ENCODE peak calls at places on chromosomes 13 and 19, in seven cellular contexts. X, F, T, Z, W, P and V are unnamed samples.
A peak's percentile ranks its signal among the peaks of the same experiment; 100 is the strongest.

GRCh38 chr13:49220856-49221614 is 897 bp downstream of the MLNR start:
- DNase-seq in T (peak; percentile 61), X (no peak), W (no peak), P (no peak), F (no peak), Z (peak; percentile 73), V (no peak)

GRCh38 chr13:112643759-112644459 is 45.9 kb upstream of the ATP11A start:
- DNase-seq in W (no peak), P (no peak), Z (no peak), T (no peak), F (no peak), X (no peak), V (no peak)

GRCh38 chr13:78192721-78193120 is 274.1 kb upstream of the EDNRB start:
- DNase-seq in X (no peak), P (no peak), W (no peak), T (no peak), Z (no peak), F (no peak), V (no peak)

GRCh38 chr13:26534036-26534726 is 23.3 kb upstream of the WASF3 start:
- DNase-seq in X (no peak), F (no peak), Z (no peak), T (no peak), P (no peak), W (no peak), V (no peak)

GRCh38 chr19:850979-851335 is 1.1 kb upstream of the ELANE start:
- DNase-seq in W (no peak), F (no peak), P (no peak), Z (no peak), X (no peak), T (no peak), V (no peak)

GRCh38 chr13:77891486-77891885 is 27.1 kb downstream of the EDNRB start:
- DNase-seq in W (no peak), F (no peak), T (no peak), Z (no peak), X (no peak), P (no peak), V (peak; percentile 19)

GRCh38 chr13:46359731-46360130 is 27.3 kb downstream of the RUBCNL start:
- DNase-seq in F (no peak), W (no peak), T (no peak), X (no peak), Z (no peak), P (no peak), V (no peak)

GRCh38 chr19:52197964-52198363 is 8.1 kb downstream of the PPP2R1A start:
- DNase-seq in X (no peak), Z (no peak), P (no peak), F (no peak), W (no peak), T (no peak), V (no peak)

GRCh38 chr13:80215368-80215767 is 125.6 kb downstream of the SPRY2 start:
- DNase-seq in Z (no peak), F (no peak), T (no peak), X (no peak), W (no peak), P (no peak), V (no peak)

GRCh38 chr19:50190439-50190891 is 13.0 kb upstream of the MYH14 start:
- DNase-seq in W (no peak), F (no peak), P (no peak), T (no peak), X (no peak), Z (no peak), V (no peak)

GRCh38 chr13:44843403-44843802 is 145.9 kb downstream of the NUFIP1 start:
- DNase-seq in W (peak; percentile 63), T (no peak), F (no peak), Z (no peak), X (no peak), P (no peak), V (no peak)

GRCh38 chr13:49265822-49266221 is 18.1 kb downstream of the CDADC1 start:
- DNase-seq in T (no peak), Z (no peak), W (no peak), F (no peak), P (no peak), X (no peak), V (no peak)

GRCh38 chr13:34523401-34523800 is 418.7 kb upstream of the NBEA start:
- DNase-seq in T (no peak), P (no peak), W (no peak), X (no peak), Z (no peak), F (no peak), V (no peak)

GRCh38 chr13:29522044-29522685 is 73.3 kb downstream of the SLC7A1 start:
- DNase-seq in P (no peak), F (no peak), T (no peak), W (no peak), X (no peak), Z (no peak), V (peak; percentile 34)

GRCh38 chr13:28099396-28100148 is 804 bp downstream of the FLT3 start:
- DNase-seq in X (no peak), F (no peak), W (no peak), P (no peak), T (peak; percentile 23), Z (no peak), V (no peak)

GRCh38 chr19:15779756-15780476 is 7.5 kb upstream of the OR10H5 start:
- DNase-seq in Z (no peak), F (no peak), P (no peak), W (peak; percentile 11), X (no peak), T (no peak), V (no peak)

GRCh38 chr19:11578342-11579142 is 1.1 kb upstream of the ACP5 start:
- DNase-seq in X (peak; percentile 19), Z (peak; percentile 73), F (peak; percentile 62), T (peak; percentile 25), P (peak; percentile 79), W (no peak), V (peak; percentile 55)

GRCh38 chr13:48728226-48728625 is 74.5 kb downstream of the CYSLTR2 start:
- DNase-seq in X (no peak), Z (no peak), T (no peak), W (no peak), F (no peak), P (no peak), V (no peak)

GRCh38 chr19:3100331-3100730 is 6.2 kb downstream of the GNA11 start:
- DNase-seq in Z (no peak), T (no peak), P (no peak), F (no peak), W (no peak), X (no peak), V (no peak)
- H3K79me2 ChIP-seq in Z (peaks cover 77% of the 10 kb centered on the region), T (peaks cover 95% of the 10 kb centered on the region), P (peaks cover 91% of the 10 kb centered on the region), F (no peaks in the 10 kb centered on the region), W (peaks cover 94% of the 10 kb centered on the region), X (peaks cover 93% of the 10 kb centered on the region), V (peaks cover 98% of the 10 kb centered on the region)

DNA sequence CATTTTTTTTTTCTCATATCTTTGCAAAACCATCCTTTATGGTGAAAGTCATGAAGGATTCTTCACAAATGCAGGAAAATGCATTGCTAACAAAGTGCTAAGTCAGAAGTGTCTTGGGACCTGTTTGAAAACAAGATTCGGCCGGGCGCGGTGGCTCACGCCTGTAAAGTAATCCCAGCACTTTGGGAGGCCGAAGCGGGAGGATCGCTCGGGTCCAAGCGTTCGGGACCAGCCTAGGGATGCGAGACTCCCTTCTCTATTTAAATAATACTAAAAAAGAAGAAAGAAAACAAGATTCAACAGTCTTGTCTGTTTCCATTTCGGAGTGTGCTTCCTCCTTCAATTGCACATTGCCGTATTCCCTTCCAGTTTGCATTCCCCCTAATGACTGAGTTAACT is 819 bp downstream of the EID2B start:
- DNase-seq in T (no peak), Z (no peak), P (no peak), X (no peak), F (no peak), W (no peak), V (no peak)
- H3K27ac ChIP-seq in T (no peak overlapping the region), Z (no peak overlapping the region), P (peak overlapping the region; percentile 59), X (peak overlapping the region; percentile 29), F (no peak overlapping the region), W (peak overlapping the region; percentile 46), V (peak overlapping the region; percentile 27)

DNA sequence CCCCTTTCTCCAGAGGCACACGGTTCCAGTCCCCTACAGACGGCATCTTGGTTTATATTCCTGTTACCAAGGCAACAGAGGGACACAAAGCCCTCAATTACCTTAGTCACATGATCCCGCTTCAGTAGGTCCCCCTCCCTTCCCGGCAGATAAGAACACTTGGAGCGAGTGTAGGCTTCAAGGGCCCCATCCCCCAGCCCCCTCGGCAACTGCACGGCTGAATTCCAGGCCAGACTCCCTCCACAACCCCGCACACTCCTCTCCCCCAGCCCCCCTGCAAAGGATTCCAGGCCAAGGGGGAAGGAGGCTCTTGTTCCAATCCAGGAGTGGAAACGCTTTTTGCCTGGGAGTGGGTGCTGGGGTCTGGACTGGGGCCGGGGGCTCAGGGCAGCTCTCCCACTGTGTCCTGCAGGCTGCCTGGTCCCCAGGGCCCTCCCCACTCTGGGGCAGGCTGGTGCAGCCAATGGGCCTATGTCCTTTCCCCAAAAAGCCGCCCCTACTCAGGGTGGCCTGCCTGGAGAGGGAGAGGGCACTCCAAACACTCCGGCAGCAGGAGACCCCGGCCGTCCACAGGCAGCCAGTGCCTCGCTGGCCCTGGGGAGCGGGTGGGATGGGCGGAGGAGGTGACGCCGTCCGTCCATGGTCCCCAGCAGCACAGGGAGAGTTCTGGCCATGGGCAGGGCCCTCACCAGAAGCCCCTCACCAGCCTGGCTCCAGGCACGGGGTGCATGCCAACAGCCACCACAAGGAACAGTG is 62.6 kb downstream of the MLLT1 start:
- DNase-seq in Z (no peak), X (no peak), P (peak; percentile 78), F (no peak), W (no peak), T (peak; percentile 94), V (peak; percentile 93)
- H3K4me1 ChIP-seq in Z (peaks cover 11% of the 10 kb centered on the region), X (peaks cover 22% of the 10 kb centered on the region), P (peaks cover 15% of the 10 kb centered on the region), F (no peaks in the 10 kb centered on the region), W (peaks cover 8% of the 10 kb centered on the region), T (peaks cover 19% of the 10 kb centered on the region), V (peaks cover 40% of the 10 kb centered on the region)

GRCh38 chr19:18851673-18852325 is 20.0 kb downstream of the UPF1 start:
- DNase-seq in P (no peak), W (no peak), T (no peak), F (no peak), Z (no peak), X (no peak), V (no peak)
- H3K79me2 ChIP-seq in P (peaks cover 31% of the 10 kb centered on the region), W (peaks cover 87% of the 10 kb centered on the region), T (peaks cover 20% of the 10 kb centered on the region), F (peaks cover 43% of the 10 kb centered on the region), Z (peaks cover 24% of the 10 kb centered on the region), X (peaks cover 29% of the 10 kb centered on the region), V (peaks cover 52% of the 10 kb centered on the region)

DNA sequence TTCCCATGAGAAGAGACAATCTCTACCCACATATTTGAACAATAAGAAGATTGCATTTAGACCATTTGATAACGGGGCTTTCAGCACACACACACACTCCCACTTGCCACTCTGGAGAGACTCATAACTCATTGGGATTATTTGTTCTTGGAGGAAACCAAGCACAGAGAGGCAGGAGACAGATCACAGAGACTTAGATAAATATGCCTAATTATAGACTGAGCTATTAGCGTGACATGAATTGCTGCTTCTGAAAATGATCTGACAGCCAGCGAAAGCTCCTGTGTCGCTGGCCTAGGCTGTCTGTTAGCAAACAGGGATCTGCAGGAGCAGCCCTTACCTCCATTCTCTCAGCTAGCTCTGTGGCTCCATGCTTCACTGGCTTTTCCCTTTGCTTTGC is 111.4 kb downstream of the CCNA1 start:
- DNase-seq in F (no peak), P (no peak), Z (no peak), X (no peak), T (no peak), W (no peak), V (no peak)
- H3K27ac ChIP-seq in F (no peak overlapping the region), P (no peak overlapping the region), Z (no peak overlapping the region), X (no peak overlapping the region), T (no peak overlapping the region), W (no peak overlapping the region), V (no peak overlapping the region)